ENCODE peak calls at places on chromosomes 7 and 10, in eight cellular contexts. X, S, C, J, B, E, Y and P are unnamed samples.
A peak's percentile ranks its signal among the peaks of the same experiment; 100 is the strongest.

GRCh38 chr10:128001886-128002285 is 95.0 kb downstream of the PTPRE start:
- DNase-seq in X (no peak), S (no peak), C (no peak), J (no peak), B (no peak), E (no peak), Y (no peak), P (no peak)

GRCh38 chr10:111725035-111725434 is 458.5 kb downstream of the GPAM start:
- DNase-seq in X (no peak), S (no peak), C (no peak), J (no peak), B (no peak), E (no peak), Y (no peak), P (no peak)

GRCh38 chr7:94710256-94710655 is 54.3 kb upstream of the SGCE start:
- DNase-seq in X (no peak), S (no peak), C (no peak), J (no peak), B (no peak), E (no peak), Y (no peak), P (no peak)

GRCh38 chr7:119578116-119578515 is 694.9 kb upstream of the KCND2 start:
- DNase-seq in X (no peak), S (no peak), C (no peak), J (no peak), B (no peak), E (no peak), Y (no peak), P (no peak)

GRCh38 chr7:30863694-30864011 is 48.0 kb upstream of the AQP1 start:
- DNase-seq in X (no peak), S (no peak), C (peak; percentile 42), J (no peak), B (no peak), E (no peak), Y (no peak), P (no peak)

GRCh38 chr10:73576178-73576889 is 14.8 kb downstream of the USP54 start:
- DNase-seq in X (peak; percentile 20), S (no peak), C (peak; percentile 89), J (peak; percentile 17), B (no peak), E (no peak), Y (no peak), P (no peak)

GRCh38 chr7:130896898-130897514 is 163.0 kb upstream of the KLF14 start:
- DNase-seq in X (peak; percentile 65), S (peak; percentile 89), C (peak; percentile 83), J (no peak), B (peak; percentile 69), E (no peak), Y (peak; percentile 75), P (peak; percentile 56)

GRCh38 chr7:75039166-75039565 is 34.4 kb downstream of the RCC1L start:
- DNase-seq in X (no peak), S (no peak), C (no peak), J (no peak), B (no peak), E (no peak), Y (no peak), P (no peak)

GRCh38 chr7:133365892-133366291 is 113.0 kb downstream of the EXOC4 start:
- DNase-seq in X (no peak), S (no peak), C (peak; percentile 14), J (no peak), B (no peak), E (no peak), Y (no peak), P (no peak)

GRCh38 chr10:64060389-64060788 is 539.2 kb downstream of the REEP3 start:
- DNase-seq in X (no peak), S (no peak), C (no peak), J (no peak), B (no peak), E (no peak), Y (no peak), P (no peak)

GRCh38 chr10:74012480-74012879 is 14.6 kb downstream of the VCL start:
- DNase-seq in X (no peak), S (no peak), C (no peak), J (no peak), B (no peak), E (no peak), Y (no peak), P (no peak)

GRCh38 chr10:132536241-132536963 is 1.2 kb upstream of the INPP5A start:
- DNase-seq in X (no peak), S (no peak), C (no peak), J (no peak), B (peak; percentile 51), E (peak; percentile 56), Y (no peak), P (no peak)

GRCh38 chr7:41890631-41891265 is 187.9 kb upstream of the INHBA start:
- DNase-seq in X (no peak), S (no peak), C (no peak), J (no peak), B (no peak), E (no peak), Y (no peak), P (no peak)

GRCh38 chr10:3239066-3239919 is 66.7 kb upstream of the PITRM1 start:
- DNase-seq in X (peak; percentile 61), S (peak; percentile 89), C (peak; percentile 66), J (no peak), B (peak; percentile 62), E (no peak), Y (peak; percentile 62), P (peak; percentile 83)

GRCh38 chr7:76216683-76217082 is 15.0 kb downstream of the SRRM3 start:
- DNase-seq in X (no peak), S (no peak), C (no peak), J (no peak), B (no peak), E (no peak), Y (no peak), P (no peak)

GRCh38 chr10:44966129-44966815 is 6.7 kb downstream of the RASSF4 start:
- DNase-seq in X (no peak), S (no peak), C (no peak), J (no peak), B (no peak), E (no peak), Y (no peak), P (peak; percentile 11)

GRCh38 chr10:44968101-44968886 is 8.7 kb downstream of the RASSF4 start:
- DNase-seq in X (no peak), S (no peak), C (peak; percentile 35), J (no peak), B (no peak), E (no peak), Y (peak; percentile 44), P (no peak)

GRCh38 chr10:44965651-44966097 is 6.1 kb downstream of the RASSF4 start:
- DNase-seq in X (no peak), S (no peak), C (no peak), J (no peak), B (peak; percentile 73), E (no peak), Y (no peak), P (peak; percentile 9)

GRCh38 chr10:44967596-44967995 is 8.0 kb downstream of the RASSF4 start:
- DNase-seq in X (no peak), S (no peak), C (no peak), J (no peak), B (no peak), E (no peak), Y (no peak), P (no peak)

DNA sequence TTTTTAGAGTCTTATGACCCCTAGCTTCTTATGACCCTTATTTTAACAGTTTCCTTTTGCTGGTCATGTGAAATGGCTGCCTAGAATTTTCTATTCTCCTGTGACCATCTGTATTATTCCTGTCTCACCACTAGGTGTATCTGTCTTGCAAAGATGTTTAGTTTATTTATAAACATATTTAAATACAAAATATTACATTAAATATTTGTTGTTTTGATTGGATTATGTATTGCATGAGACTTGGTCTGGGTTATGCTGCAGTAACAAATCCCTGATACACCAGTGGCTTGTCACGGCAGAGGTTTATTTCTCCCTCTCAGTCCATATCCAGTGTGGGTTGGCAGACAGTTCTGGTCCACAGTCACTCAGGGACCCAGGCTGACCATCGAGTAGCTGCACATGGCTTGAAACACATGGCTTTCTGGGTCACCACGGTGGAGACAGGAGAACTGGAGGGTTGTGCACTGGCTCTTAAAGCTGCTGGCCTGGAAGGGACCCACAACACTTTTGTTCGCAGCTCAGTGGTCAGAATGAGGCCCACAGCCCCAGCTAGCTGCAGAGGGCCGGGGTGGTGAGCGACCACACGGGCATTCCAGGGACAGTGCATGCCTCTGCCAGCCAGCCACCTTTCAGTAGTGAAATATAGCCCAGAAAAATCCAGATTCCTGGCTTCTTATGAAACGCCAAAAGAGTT is 7.4 kb downstream of the RASSF4 start:
- DNase-seq in X (no peak), S (no peak), C (no peak), J (no peak), B (no peak), E (no peak), Y (no peak), P (no peak)
- TF ChIP-seq CTCF in X (no peak), S (peak; percentile 29), C (peak; percentile 23), J (peak; percentile 37), B (peak; percentile 11), E (peak; percentile 27), Y (no peak), P (peak; percentile 68)

GRCh38 chr10:101031796-101032636 is 982 bp downstream of the SFXN3 start:
- DNase-seq in X (no peak), S (peak; percentile 90), C (peak; percentile 71), J (no peak), B (peak; percentile 74), E (no peak), Y (peak; percentile 89), P (no peak)

GRCh38 chr10:101031128-101031795 is at the start of the genes PDZD7 and SFXN3:
- DNase-seq in X (peak; percentile 97), S (peak; percentile 97), C (peak; percentile 96), J (peak; percentile 48), B (peak; percentile 95), E (peak; percentile 93), Y (peak; percentile 96), P (peak; percentile 97)

GRCh38 chr10:101028446-101029244 is 2.3 kb downstream of the PDZD7 start:
- DNase-seq in X (no peak), S (no peak), C (no peak), J (no peak), B (no peak), E (no peak), Y (no peak), P (no peak)

GRCh38 chr10:101030492-101031127 is 319 bp downstream of the PDZD7 start:
- DNase-seq in X (no peak), S (no peak), C (no peak), J (no peak), B (no peak), E (no peak), Y (no peak), P (no peak)

GRCh38 chr10:101029520-101030309 is 1.2 kb downstream of the PDZD7 start:
- DNase-seq in X (no peak), S (no peak), C (no peak), J (no peak), B (peak; percentile 32), E (no peak), Y (no peak), P (no peak)
- TF ChIP-seq CTCF in X (no peak), S (no peak), C (peak; percentile 12), J (no peak), B (peak; percentile 15), E (no peak), Y (no peak), P (no peak)

GRCh38 chr7:43926193-43927043 is at the start of gene UBE2D4:
- DNase-seq in X (peak; percentile 94), S (peak; percentile 91), C (peak; percentile 51), J (peak; percentile 51), B (peak; percentile 82), E (peak; percentile 83), Y (peak; percentile 90), P (peak; percentile 83)
- TF ChIP-seq CTCF in X (peak; percentile 10), S (no peak), C (peak; percentile 22), J (peak; percentile 11), B (peak; percentile 17), E (peak; percentile 24), Y (no peak), P (no peak)

GRCh38 chr10:109328001-109328400 is 595.3 kb downstream of the XPNPEP1 start:
- DNase-seq in X (no peak), S (no peak), C (no peak), J (no peak), B (no peak), E (no peak), Y (no peak), P (no peak)
- TF ChIP-seq CTCF in X (no peak), S (no peak), C (no peak), J (no peak), B (no peak), E (no peak), Y (no peak), P (no peak)